ENCODE peak calls at places on chromosome X, in four cellular contexts. One of them, this sample, is unnamed.

GRCh38 chrX:39810901-39811300 is 286.9 kb downstream of the BCOR start:
- DNase-seq in K562: no peak
- DNase-seq in transverse colon: no peak
- DNase-seq in SK-N-SH: no peak
- DNase-seq in this sample: no peak

GRCh38 chrX:138872537-138872936 is 161.0 kb upstream of the FGF13 start:
- DNase-seq in K562: no peak
- DNase-seq in transverse colon: no peak
- DNase-seq in SK-N-SH: no peak
- DNase-seq in this sample: no peak

GRCh38 chrX:15714529-15714928 is 23.5 kb upstream of the CA5B start:
- DNase-seq in K562: no peak
- DNase-seq in transverse colon: no peak
- DNase-seq in SK-N-SH: no peak
- DNase-seq in this sample: no peak

GRCh38 chrX:150768132-150768485 is 74.9 kb downstream of the MTMR1 start:
- DNase-seq in K562: no peak
- DNase-seq in transverse colon: no peak
- DNase-seq in SK-N-SH: no peak
- DNase-seq in this sample: no peak

GRCh38 chrX:109553862-109554261 is 17.2 kb downstream of the NXT2 start:
- DNase-seq in K562: no peak
- DNase-seq in transverse colon: no peak
- DNase-seq in SK-N-SH: no peak
- DNase-seq in this sample: no peak

GRCh38 chrX:6407541-6407940 is 127.4 kb downstream of the VCX3A start:
- DNase-seq in K562: no peak
- DNase-seq in transverse colon: no peak
- DNase-seq in SK-N-SH: no peak
- DNase-seq in this sample: no peak

GRCh38 chrX:12162420-12162819 is 24.1 kb downstream of the FRMPD4 start:
- DNase-seq in K562: no peak
- DNase-seq in transverse colon: no peak
- DNase-seq in SK-N-SH: no peak
- DNase-seq in this sample: no peak

GRCh38 chrX:15072880-15073279 is 197.0 kb downstream of the ASB9 start:
- DNase-seq in K562: no peak
- DNase-seq in transverse colon: no peak
- DNase-seq in SK-N-SH: no peak
- DNase-seq in this sample: no peak

GRCh38 chrX:48933757-48934156 is 14.9 kb upstream of the PIM2 start:
- DNase-seq in K562: no peak
- DNase-seq in transverse colon: no peak
- DNase-seq in SK-N-SH: no peak
- DNase-seq in this sample: no peak

GRCh38 chrX:118884552-118885138 is 61.0 kb downstream of the ZCCHC12 start:
- DNase-seq in K562: no peak
- DNase-seq in transverse colon: no peak
- DNase-seq in SK-N-SH: no peak
- DNase-seq in this sample: no peak

GRCh38 chrX:38282044-38282443 is 45.3 kb downstream of the RPGR start:
- DNase-seq in K562: no peak
- DNase-seq in transverse colon: no peak
- DNase-seq in SK-N-SH: no peak
- DNase-seq in this sample: no peak

GRCh38 chrX:16843208-16843909 is 26.8 kb downstream of the RBBP7 start:
- DNase-seq in K562: no peak
- DNase-seq in transverse colon: no peak
- DNase-seq in SK-N-SH: no peak
- DNase-seq in this sample: no peak
- TF ChIP-seq POLR2AphosphoS5 in K562: peak; percentile 41
- TF ChIP-seq POLR2AphosphoS5 in transverse colon: no peak
- TF ChIP-seq POLR2AphosphoS5 in SK-N-SH: no peak
- TF ChIP-seq POLR2AphosphoS5 in this sample: no peak

DNA sequence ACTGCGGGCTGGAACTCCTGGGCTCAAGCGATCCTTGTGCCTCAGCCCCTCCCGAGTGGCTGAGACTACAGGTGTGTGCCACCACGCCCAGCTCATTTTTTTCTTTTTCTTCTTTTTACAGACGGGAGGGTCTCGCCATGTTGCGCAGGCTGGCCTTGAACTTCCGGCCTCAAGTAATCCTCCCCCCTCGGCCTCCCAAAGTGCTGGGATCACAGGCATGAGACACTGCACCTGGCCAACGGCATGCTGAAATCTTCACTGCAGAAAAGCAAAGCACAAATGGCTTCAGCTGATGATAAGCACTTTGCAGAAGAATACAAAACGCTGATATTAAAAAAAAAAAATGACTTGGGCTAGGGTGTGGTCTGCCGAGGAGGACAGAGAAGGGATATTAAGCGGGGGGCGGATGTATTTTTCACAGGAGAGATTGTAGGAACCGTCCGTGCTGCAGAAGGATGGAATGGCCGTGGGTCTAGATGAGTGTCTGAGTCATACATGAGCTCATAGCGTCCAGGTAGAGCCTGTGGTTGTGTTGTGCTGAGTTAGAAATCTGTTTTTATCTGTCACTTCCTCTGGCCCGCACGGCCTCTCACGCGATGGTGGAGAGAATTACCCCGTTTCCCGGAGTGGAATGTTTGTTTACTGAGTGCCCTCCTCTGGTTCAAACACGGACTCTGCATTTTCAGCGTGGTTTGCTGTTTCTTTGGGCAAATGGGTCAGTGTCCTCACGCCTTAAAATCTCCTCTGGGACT is 8.5 kb upstream of the AKAP17A start:
- DNase-seq in K562: no peak
- DNase-seq in transverse colon: no peak
- DNase-seq in SK-N-SH: no peak
- DNase-seq in this sample: no peak
- TF ChIP-seq POLR2AphosphoS5 in K562: no peak
- TF ChIP-seq POLR2AphosphoS5 in transverse colon: no peak
- TF ChIP-seq POLR2AphosphoS5 in SK-N-SH: no peak
- TF ChIP-seq POLR2AphosphoS5 in this sample: no peak

DNA sequence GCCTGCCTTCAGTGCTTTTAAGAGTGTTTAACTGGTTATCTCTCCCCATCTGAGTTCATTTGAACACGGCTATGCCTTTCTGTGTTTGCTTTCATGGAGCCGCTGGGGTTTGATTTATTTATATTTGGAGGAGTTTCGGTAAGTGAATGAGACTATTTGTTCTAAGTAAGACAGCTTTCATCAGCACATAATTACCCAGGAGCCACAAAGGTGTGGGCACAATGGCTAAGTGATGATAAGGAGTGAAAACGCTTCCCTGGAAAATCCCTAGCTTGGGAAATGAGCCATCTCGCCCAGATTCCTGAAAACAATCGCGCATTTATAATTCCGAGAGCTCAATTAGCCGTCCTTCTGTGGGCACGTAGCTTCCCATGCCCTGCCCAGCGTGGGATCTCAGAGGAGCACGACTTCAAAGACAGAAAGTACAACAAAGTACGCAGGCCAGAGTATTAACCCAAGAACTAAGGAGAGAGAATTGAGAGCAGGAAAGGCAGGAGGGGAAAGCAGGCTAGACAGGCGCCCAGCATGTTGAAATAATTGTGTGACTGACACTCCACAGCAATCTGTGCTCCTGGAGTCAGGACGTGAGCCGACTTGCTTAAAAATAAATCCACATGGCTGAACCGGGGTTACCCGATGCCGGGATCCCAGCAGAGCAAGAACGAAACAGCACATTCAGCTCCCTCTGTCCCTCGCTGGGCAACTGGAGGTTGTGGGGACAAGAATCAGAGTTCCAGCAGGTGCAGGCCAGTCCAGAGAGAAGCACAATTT is 99.0 kb downstream of the DHRSX start:
- DNase-seq in K562: no peak
- DNase-seq in transverse colon: no peak
- DNase-seq in SK-N-SH: no peak
- DNase-seq in this sample: no peak
- TF ChIP-seq POLR2AphosphoS5 in K562: no peak
- TF ChIP-seq POLR2AphosphoS5 in transverse colon: no peak
- TF ChIP-seq POLR2AphosphoS5 in SK-N-SH: no peak
- TF ChIP-seq POLR2AphosphoS5 in this sample: no peak

GRCh38 chrX:119971184-119971583 is 27.6 kb upstream of the NKAP start:
- DNase-seq in K562: no peak
- DNase-seq in transverse colon: no peak
- DNase-seq in SK-N-SH: no peak
- DNase-seq in this sample: no peak
- TF ChIP-seq POLR2AphosphoS5 in K562: no peak
- TF ChIP-seq POLR2AphosphoS5 in transverse colon: no peak
- TF ChIP-seq POLR2AphosphoS5 in SK-N-SH: no peak
- TF ChIP-seq POLR2AphosphoS5 in this sample: no peak

DNA sequence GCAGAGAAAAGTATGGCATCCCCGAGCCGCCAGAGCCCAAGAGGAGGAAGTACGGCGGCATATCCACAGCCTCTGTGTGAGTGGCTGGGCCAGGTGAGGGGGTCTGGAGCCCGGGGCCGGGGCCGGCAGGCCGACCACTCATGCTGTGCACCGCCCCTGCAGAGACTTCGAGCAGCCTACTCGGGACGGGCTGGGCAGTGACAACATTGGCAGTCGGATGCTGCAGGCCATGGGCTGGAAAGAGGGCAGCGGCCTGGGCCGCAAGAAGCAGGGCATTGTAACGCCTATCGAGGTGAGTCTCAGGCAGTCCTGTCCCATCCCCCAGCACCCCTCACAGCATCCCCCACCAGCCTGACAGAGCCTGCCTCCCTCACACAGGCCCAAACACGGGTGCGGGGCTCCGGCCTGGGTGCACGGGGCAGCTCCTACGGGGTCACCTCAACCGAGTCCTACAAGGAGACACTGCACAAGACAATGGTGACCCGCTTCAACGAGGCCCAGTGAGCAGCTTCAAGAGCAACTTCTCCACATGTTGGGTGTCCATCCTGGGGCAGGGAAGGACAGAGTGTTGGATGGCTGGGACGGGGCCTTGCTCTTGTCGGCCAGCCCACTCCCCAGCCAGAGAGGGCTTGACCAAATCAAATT is 7.4 kb upstream of the UBA1 start:
- DNase-seq in K562: no peak
- DNase-seq in transverse colon: no peak
- DNase-seq in SK-N-SH: no peak
- DNase-seq in this sample: peak; percentile 74
- TF ChIP-seq POLR2AphosphoS5 in K562: no peak
- TF ChIP-seq POLR2AphosphoS5 in transverse colon: no peak
- TF ChIP-seq POLR2AphosphoS5 in SK-N-SH: no peak
- TF ChIP-seq POLR2AphosphoS5 in this sample: peak; percentile 57

GRCh38 chrX:28670074-28670473 is 82.8 kb downstream of the IL1RAPL1 start:
- DNase-seq in K562: no peak
- DNase-seq in transverse colon: no peak
- DNase-seq in SK-N-SH: no peak
- DNase-seq in this sample: no peak
- TF ChIP-seq POLR2AphosphoS5 in K562: no peak
- TF ChIP-seq POLR2AphosphoS5 in transverse colon: no peak
- TF ChIP-seq POLR2AphosphoS5 in SK-N-SH: no peak
- TF ChIP-seq POLR2AphosphoS5 in this sample: no peak

GRCh38 chrX:10173331-10173900 is 16.6 kb downstream of the CLCN4 start:
- DNase-seq in K562: peak; percentile 51
- DNase-seq in transverse colon: no peak
- DNase-seq in SK-N-SH: no peak
- DNase-seq in this sample: no peak
- TF ChIP-seq POLR2AphosphoS5 in K562: no peak
- TF ChIP-seq POLR2AphosphoS5 in transverse colon: no peak
- TF ChIP-seq POLR2AphosphoS5 in SK-N-SH: no peak
- TF ChIP-seq POLR2AphosphoS5 in this sample: no peak

GRCh38 chrX:154363706-154364439 is 10.6 kb downstream of the FLNA start:
- DNase-seq in K562: no peak
- DNase-seq in transverse colon: no peak
- DNase-seq in SK-N-SH: no peak
- DNase-seq in this sample: no peak
- TF ChIP-seq POLR2AphosphoS5 in K562: no peak
- TF ChIP-seq POLR2AphosphoS5 in transverse colon: peak; percentile 30
- TF ChIP-seq POLR2AphosphoS5 in SK-N-SH: no peak
- TF ChIP-seq POLR2AphosphoS5 in this sample: no peak

GRCh38 chrX:72130762-72131231 is 918 bp downstream of the RTL5 start:
- DNase-seq in K562: no peak
- DNase-seq in transverse colon: no peak
- DNase-seq in SK-N-SH: no peak
- DNase-seq in this sample: no peak

GRCh38 chrX:72132456-72132855 is 741 bp upstream of the RTL5 start:
- DNase-seq in K562: no peak
- DNase-seq in transverse colon: no peak
- DNase-seq in SK-N-SH: peak; percentile 33
- DNase-seq in this sample: no peak

GRCh38 chrX:72129661-72130060 is 2.1 kb downstream of the RTL5 start:
- DNase-seq in K562: no peak
- DNase-seq in transverse colon: no peak
- DNase-seq in SK-N-SH: no peak
- DNase-seq in this sample: no peak

GRCh38 chrX:72130156-72130761 is 1.5 kb downstream of the RTL5 start:
- DNase-seq in K562: no peak
- DNase-seq in transverse colon: no peak
- DNase-seq in SK-N-SH: no peak
- DNase-seq in this sample: no peak

GRCh38 chrX:72131317-72132294 is at the start of gene RTL5:
- DNase-seq in K562: peak; percentile 50
- DNase-seq in transverse colon: peak; percentile 81
- DNase-seq in SK-N-SH: peak; percentile 94
- DNase-seq in this sample: peak; percentile 89
- TF ChIP-seq POLR2AphosphoS5 in K562: no peak
- TF ChIP-seq POLR2AphosphoS5 in transverse colon: peak; percentile 6
- TF ChIP-seq POLR2AphosphoS5 in SK-N-SH: no peak
- TF ChIP-seq POLR2AphosphoS5 in this sample: peak; percentile 72

GRCh38 chrX:154039577-154039976 is 19.9 kb upstream of the IRAK1 start:
- DNase-seq in K562: no peak
- DNase-seq in transverse colon: no peak
- DNase-seq in SK-N-SH: no peak
- DNase-seq in this sample: no peak
- TF ChIP-seq POLR2AphosphoS5 in K562: no peak
- TF ChIP-seq POLR2AphosphoS5 in transverse colon: no peak
- TF ChIP-seq POLR2AphosphoS5 in SK-N-SH: no peak
- TF ChIP-seq POLR2AphosphoS5 in this sample: no peak